ENCODE peak calls at places on chromosomes 2 and 18, in nine cellular contexts. U is fibroblast of lung; I is hepatocyte; B is lower lobe of right lung; W is CD4-positive, alpha-beta memory T cell; N is colonic mucosa; O is MM.1S; X is right cardiac atrium; M is spleen. C is an unnamed sample. For H3K27me3, the result is how much of the 10 kb centered on the place peaks cover.

GRCh38 chr2:104412384-104412783 is 441.5 kb upstream of the POU3F3 start:
- DNase-seq in M (no peak), X (peak), U (no peak), W (no peak), I (peak), N (peak), B (no peak), O (peak), C (peak)

GRCh38 chr2:230947908-230948365 is 22.9 kb upstream of the GPR55 start:
- DNase-seq in I (no peak), W (no peak), O (no peak), U (no peak), M (peak), B (no peak), N (no peak), X (no peak), C (no peak)

GRCh38 chr18:46250812-46251173 is 146.6 kb downstream of the HAUS1 start:
- DNase-seq in X (no peak), U (no peak), N (no peak), W (no peak), M (no peak), I (no peak), O (no peak), B (no peak), C (no peak)

GRCh38 chr2:113876503-113877387 is 13.1 kb upstream of the ACTR3 start:
- DNase-seq in O (no peak), I (peak), B (peak), W (peak), U (peak), X (peak), M (peak), N (peak), C (no peak)

GRCh38 chr2:12177052-12177994 is 430.9 kb downstream of the LPIN1 start:
- DNase-seq in I (peak), M (no peak), X (peak), O (peak), W (no peak), N (peak), U (peak), B (no peak), C (no peak)

GRCh38 chr18:76620326-76620813 is 125.3 kb upstream of the ZNF516 start:
- DNase-seq in B (peak), U (peak), N (peak), O (peak), M (peak), X (peak), I (peak), W (no peak), C (peak)

GRCh38 chr2:72131371-72131891 is 16.2 kb downstream of the CYP26B1 start:
- DNase-seq in B (no peak), N (peak), I (no peak), W (no peak), X (no peak), U (no peak), M (peak), O (no peak), C (no peak)

GRCh38 chr2:147488472-147488871 is 356.4 kb upstream of the ACVR2A start:
- DNase-seq in U (no peak), I (no peak), B (no peak), M (no peak), W (no peak), X (no peak), O (no peak), N (no peak), C (no peak)

GRCh38 chr2:236712304-236712703 is 142.7 kb downstream of the ACKR3 start:
- DNase-seq in W (no peak), I (no peak), O (no peak), M (no peak), U (peak), N (no peak), B (no peak), X (no peak), C (no peak)

GRCh38 chr2:176117823-176118376 is 1.3 kb downstream of the HOXD10 start:
- DNase-seq in W (no peak), M (no peak), B (no peak), N (no peak), U (no peak), X (no peak), I (no peak), O (no peak), C (no peak)

GRCh38 chr2:235856820-235857185 is 311.4 kb downstream of the GBX2 start:
- DNase-seq in O (no peak), I (no peak), B (no peak), W (no peak), U (no peak), X (no peak), M (no peak), N (no peak), C (no peak)

GRCh38 chr2:226435146-226435545 is 364.5 kb downstream of the IRS1 start:
- DNase-seq in M (no peak), B (no peak), N (no peak), O (no peak), W (no peak), X (no peak), U (no peak), I (no peak), C (no peak)

GRCh38 chr2:239239607-239240479 is 161.0 kb downstream of the HDAC4 start:
- DNase-seq in W (no peak), U (no peak), I (no peak), B (no peak), M (peak), O (no peak), N (no peak), X (peak), C (peak)

GRCh38 chr2:237242091-237242536 is 156.4 kb downstream of the COPS8 start:
- DNase-seq in I (no peak), N (no peak), B (no peak), W (no peak), O (no peak), X (no peak), U (peak), M (no peak), C (no peak)

GRCh38 chr2:10810175-10811161 is 2.1 kb downstream of the PDIA6 start:
- DNase-seq in I (no peak), B (no peak), U (peak), W (no peak), M (no peak), N (no peak), X (no peak), O (peak), C (no peak)

GRCh38 chr2:197705912-197706838 is 1.0 kb downstream of the MARS2 start:
- DNase-seq in N (peak), X (peak), B (no peak), M (peak), U (peak), O (peak), W (no peak), I (peak), C (no peak)

GRCh38 chr2:240137596-240138274 is 1.6 kb upstream of the COPS9 start:
- DNase-seq in B (no peak), M (peak), W (no peak), I (no peak), O (no peak), X (no peak), U (no peak), N (no peak), C (peak)

GRCh38 chr2:168183308-168183997 is 63.9 kb downstream of the STK39 start:
- DNase-seq in W (no peak), B (no peak), N (no peak), U (no peak), M (no peak), I (no peak), X (no peak), O (no peak), C (no peak)

GRCh38 chr2:195891081-195891480 is 177.6 kb downstream of the DNAH7 start:
- DNase-seq in B (no peak), N (no peak), O (no peak), I (no peak), X (no peak), M (no peak), U (no peak), W (no peak), C (no peak)

GRCh38 chr2:71947809-71948208 is 199.9 kb downstream of the CYP26B1 start:
- DNase-seq in U (no peak), N (no peak), X (no peak), M (no peak), I (no peak), O (no peak), B (no peak), W (no peak), C (no peak)

GRCh38 chr2:169982929-169983328 is 155.7 kb downstream of the UBR3 start:
- DNase-seq in W (no peak), O (no peak), B (no peak), N (no peak), X (no peak), M (no peak), I (no peak), U (no peak), C (no peak)

GRCh38 chr2:206241767-206242166 is 32.7 kb upstream of the ZDBF2 start:
- DNase-seq in W (no peak), N (no peak), U (peak), M (no peak), I (no peak), X (no peak), B (no peak), O (no peak), C (no peak)

GRCh38 chr18:59743561-59743960 is 46.3 kb upstream of the CCBE1 start:
- DNase-seq in I (no peak), O (no peak), W (no peak), N (no peak), B (no peak), M (no peak), U (peak), X (no peak), C (no peak)

GRCh38 chr2:107635883-107636282 is 190.8 kb upstream of the RGPD4 start:
- DNase-seq in B (no peak), N (no peak), I (no peak), U (peak), W (no peak), M (no peak), O (no peak), X (no peak), C (no peak)

GRCh38 chr2:134468093-134468640 is 214.3 kb downstream of the MGAT5 start:
- DNase-seq in X (no peak), O (no peak), U (no peak), M (no peak), N (peak), I (no peak), W (no peak), B (no peak), C (no peak)

GRCh38 chr2:192194866-192195547 is at the start of gene TMEFF2:
- DNase-seq in B (peak), I (peak), O (peak), U (peak), W (no peak), X (peak), M (peak), N (peak), C (peak)

GRCh38 chr2:39203382-39203781 is 40.4 kb downstream of the CDKL4 start:
- DNase-seq in W (no peak), N (no peak), B (no peak), O (no peak), U (no peak), I (no peak), M (no peak), X (no peak), C (no peak)

GRCh38 chr2:201532686-201533304 is 81.3 kb downstream of the STRADB start:
- DNase-seq in N (no peak), W (no peak), X (no peak), I (no peak), B (no peak), M (no peak), U (peak), O (peak), C (no peak)

GRCh38 chr2:46848446-46848845 is 67.2 kb downstream of the MCFD2 start:
- DNase-seq in W (no peak), U (peak), X (peak), N (peak), O (no peak), B (no peak), M (no peak), I (no peak), C (no peak)

GRCh38 chr2:150487537-150488429 is at the start of gene RND3:
- DNase-seq in X (peak), W (no peak), N (peak), B (peak), U (peak), O (peak), M (peak), I (peak), C (peak)

GRCh38 chr18:51028201-51028805 is 1.7 kb upstream of the SMAD4 start:
- DNase-seq in U (peak), W (no peak), N (peak), O (no peak), I (no peak), X (no peak), B (no peak), M (no peak), C (no peak)

GRCh38 chr2:16950436-16950835 is 284.8 kb upstream of the CYRIA start:
- DNase-seq in I (no peak), B (no peak), W (no peak), U (peak), M (no peak), X (no peak), N (no peak), O (no peak), C (no peak)

GRCh38 chr2:54500404-54501147 is 44.4 kb downstream of the SPTBN1 start:
- DNase-seq in X (peak), M (no peak), N (no peak), B (no peak), U (no peak), I (no peak), O (no peak), W (no peak), C (peak)

GRCh38 chr2:35160871-35161270 is 1194.7 kb upstream of the CRIM1 start:
- DNase-seq in M (no peak), I (no peak), B (no peak), U (no peak), X (no peak), W (no peak), N (no peak), O (peak), C (no peak)

GRCh38 chr2:173965372-173966025 is at the start of gene SP3:
- DNase-seq in O (peak), B (peak), I (peak), N (peak), U (peak), M (peak), X (peak), W (peak), C (peak)

DNA sequence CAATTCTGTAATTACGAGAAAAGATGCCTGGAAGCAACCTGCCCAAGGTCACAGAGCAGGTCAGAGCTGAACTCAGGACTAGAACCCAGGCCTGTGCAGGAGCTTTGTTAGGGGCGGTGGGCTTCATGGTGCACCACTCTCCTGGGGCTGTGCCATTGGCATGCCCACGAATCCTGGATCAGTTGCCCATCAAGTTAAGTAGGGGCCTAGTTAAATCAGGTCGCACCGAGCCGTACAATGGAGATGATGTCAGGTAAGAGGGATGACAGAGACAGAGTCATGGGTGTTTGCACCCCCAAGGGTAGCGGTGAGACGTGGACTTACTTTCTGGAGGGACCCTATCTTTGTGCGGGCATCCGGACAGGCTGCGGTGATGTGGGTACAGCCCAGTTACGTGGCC is 172.6 kb upstream of the PXDN start:
- DNase-seq in B (no peak), W (no peak), I (no peak), N (no peak), U (no peak), O (no peak), M (no peak), X (no peak), C (no peak)
- H3K27me3 ChIP-seq in B (under half), W (under half), I (under half), N (under half), U (under half), O (under half), M (under half), X (under half), C (under half)

DNA sequence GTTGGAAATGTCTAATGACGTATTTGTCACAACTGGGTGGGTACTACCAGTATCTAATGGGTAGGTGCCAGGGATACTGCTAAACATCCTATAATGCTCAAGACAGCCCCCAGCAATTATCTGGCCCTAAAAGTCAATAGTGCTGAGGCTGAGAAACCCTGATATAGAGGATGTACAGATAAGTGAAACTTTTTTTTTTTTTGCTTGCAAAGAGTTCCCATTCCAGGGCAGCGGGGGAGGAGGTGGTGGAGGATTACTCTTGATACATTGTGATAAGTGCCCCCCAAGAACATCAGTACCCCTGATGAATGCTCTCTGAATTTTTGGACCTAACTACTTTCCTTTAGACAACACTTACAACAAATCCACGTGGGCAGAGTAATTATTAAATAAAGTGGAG is 329.7 kb upstream of the SPRED2 start:
- DNase-seq in M (no peak), B (no peak), X (no peak), N (no peak), O (no peak), W (no peak), U (no peak), I (no peak), C (no peak)
- H3K27me3 ChIP-seq in M (under half), B (under half), X (under half), N (under half), O (under half), W (under half), U (under half), I (under half), C (under half)

DNA sequence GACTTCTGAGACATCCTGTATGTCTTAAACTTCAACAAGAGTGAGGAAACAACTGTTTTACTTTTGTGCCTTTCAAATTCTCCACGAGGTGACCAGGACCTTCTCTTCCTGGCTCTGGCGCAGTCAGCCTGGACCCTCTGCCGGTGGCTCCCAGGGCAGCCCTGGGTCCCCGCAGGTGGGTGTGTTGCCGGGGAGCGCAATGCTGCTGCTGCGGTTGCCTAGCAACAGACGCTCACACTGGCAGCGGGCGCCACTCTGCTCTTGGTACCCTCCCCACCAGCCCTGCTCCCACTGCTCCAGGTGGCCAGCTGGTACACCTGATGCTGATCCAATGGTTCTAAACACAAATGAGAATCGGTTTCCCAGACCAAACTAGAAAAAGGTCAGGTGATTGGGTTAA is 58.7 kb downstream of the GNAL start:
- DNase-seq in U (no peak), M (no peak), W (no peak), X (no peak), I (no peak), N (no peak), B (no peak), O (no peak), C (no peak)
- H3K27me3 ChIP-seq in U (under half), M (under half), W (under half), X (under half), I (under half), N (under half), B (half or more), O (under half), C (under half)

DNA sequence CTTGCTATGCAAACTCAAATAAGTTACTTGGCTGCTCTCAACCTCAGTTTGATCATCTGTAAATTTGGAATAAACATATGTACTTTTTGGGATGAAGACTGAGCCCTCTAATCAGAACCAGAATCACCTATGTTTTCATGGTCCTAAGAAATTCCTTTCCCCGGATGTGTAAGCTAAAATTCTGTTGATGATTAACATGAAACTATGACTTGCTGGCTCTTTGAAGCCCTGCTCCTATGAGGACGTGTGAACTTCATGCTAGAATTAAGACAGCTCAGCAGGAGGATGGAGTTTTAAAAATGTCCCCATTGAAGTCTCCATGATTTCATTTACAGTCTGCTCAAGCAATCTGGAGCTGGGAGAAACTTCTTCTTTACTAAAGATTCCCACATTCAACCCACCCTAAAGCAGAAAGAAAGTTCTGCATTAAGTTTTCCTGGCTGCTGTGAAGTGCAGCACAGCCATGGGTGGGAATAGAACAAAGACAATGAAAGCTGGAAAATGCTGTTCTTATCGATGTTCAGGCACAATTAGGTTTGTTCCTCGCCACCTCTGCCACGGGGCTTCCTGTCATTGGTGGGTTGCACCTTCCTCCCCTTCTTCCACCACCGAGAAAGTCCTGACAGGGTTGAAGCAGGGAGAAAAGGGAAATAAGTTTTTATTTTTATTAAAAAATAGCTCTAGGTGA is 50.9 kb downstream of the ADCYAP1 start:
- DNase-seq in O (no peak), X (no peak), I (no peak), N (no peak), W (no peak), U (no peak), B (no peak), M (no peak), C (no peak)
- H3K27me3 ChIP-seq in O (under half), X (under half), I (under half), N (under half), W (under half), U (under half), B (under half), M (under half), C (under half)